ENCODE peak calls at places on chromosomes 3 and 15, in six cellular contexts. W, L, T, I, F and S are unnamed samples.

GRCh38 chr3:61094608-61095007 is 156.6 kb downstream of the FHIT start:
- DNase-seq in L (no peak), W (no peak), T (no peak), I (no peak), F (no peak), S (no peak)

GRCh38 chr15:49982586-49982985 is 136.4 kb downstream of the ATP8B4 start:
- DNase-seq in L (no peak), F (no peak), T (no peak), W (no peak), I (no peak), S (no peak)

GRCh38 chr3:27089641-27090040 is 279.5 kb downstream of the NEK10 start:
- DNase-seq in L (no peak), W (no peak), T (no peak), I (no peak), F (no peak), S (no peak)

GRCh38 chr15:69357773-69358765 is 56.1 kb upstream of the KIF23 start:
- DNase-seq in L (no peak), I (peak; percentile 76), F (no peak), W (no peak), T (peak; percentile 24), S (no peak)

GRCh38 chr3:100480111-100480510 is 12.3 kb upstream of the TMEM45A start:
- DNase-seq in T (no peak), W (no peak), F (no peak), L (no peak), I (no peak), S (no peak)

GRCh38 chr3:141959531-141959920 is 83.1 kb downstream of the ATP1B3 start:
- DNase-seq in T (no peak), F (no peak), W (no peak), L (no peak), I (peak; percentile 15), S (no peak)

GRCh38 chr3:16884084-16884747 is 539 bp upstream of the PLCL2 start:
- DNase-seq in W (peak; percentile 86), F (peak; percentile 95), T (peak; percentile 70), L (no peak), I (no peak), S (no peak)

GRCh38 chr3:186596568-186597287 is 16.1 kb upstream of the AHSG start:
- DNase-seq in F (no peak), L (no peak), I (no peak), T (no peak), W (no peak), S (no peak)

GRCh38 chr3:24829011-24829581 is 334.4 kb upstream of the THRB start:
- DNase-seq in T (peak; percentile 55), W (no peak), L (no peak), F (peak; percentile 93), I (no peak), S (peak; percentile 76)

GRCh38 chr3:70748593-70748992 is 436.2 kb upstream of the MDFIC2 start:
- DNase-seq in I (no peak), T (no peak), W (no peak), L (no peak), F (no peak), S (no peak)

GRCh38 chr15:64683378-64683777 is 92.0 kb downstream of the RBPMS2 start:
- DNase-seq in T (no peak), L (no peak), F (no peak), W (no peak), I (no peak), S (no peak)

GRCh38 chr3:39941941-39942340 is 132.5 kb downstream of the MYRIP start:
- DNase-seq in T (no peak), F (no peak), L (no peak), I (peak; percentile 27), W (no peak), S (no peak)

GRCh38 chr15:77858677-77859490 is 218.6 kb downstream of the TBC1D2B start:
- DNase-seq in L (no peak), W (no peak), F (no peak), T (peak; percentile 33), I (no peak), S (no peak)

GRCh38 chr3:78204977-78205376 is 1165.1 kb downstream of the ROBO2 start:
- DNase-seq in W (no peak), F (no peak), T (no peak), L (no peak), I (peak; percentile 3), S (no peak)

GRCh38 chr3:62574499-62574898 is 201.1 kb upstream of the FEZF2 start:
- DNase-seq in I (no peak), L (no peak), W (no peak), F (no peak), T (no peak), S (no peak)

GRCh38 chr3:111610189-111610588 is 15.0 kb upstream of the ZBED2 start:
- DNase-seq in I (no peak), T (no peak), F (no peak), W (no peak), L (peak; percentile 48), S (no peak)

GRCh38 chr3:171813897-171814460 is 3.7 kb upstream of the PLD1 start:
- DNase-seq in L (peak; percentile 83), T (no peak), W (no peak), F (no peak), I (no peak), S (no peak)

GRCh38 chr3:149717391-149718056 is 34.8 kb downstream of the COMMD2 start:
- DNase-seq in L (no peak), W (no peak), F (peak; percentile 61), T (peak; percentile 45), I (peak; percentile 51), S (peak; percentile 57)

GRCh38 chr3:173857154-173857553 is 459.6 kb downstream of the NLGN1 start:
- DNase-seq in F (no peak), I (no peak), W (no peak), L (no peak), T (no peak), S (no peak)

DNA sequence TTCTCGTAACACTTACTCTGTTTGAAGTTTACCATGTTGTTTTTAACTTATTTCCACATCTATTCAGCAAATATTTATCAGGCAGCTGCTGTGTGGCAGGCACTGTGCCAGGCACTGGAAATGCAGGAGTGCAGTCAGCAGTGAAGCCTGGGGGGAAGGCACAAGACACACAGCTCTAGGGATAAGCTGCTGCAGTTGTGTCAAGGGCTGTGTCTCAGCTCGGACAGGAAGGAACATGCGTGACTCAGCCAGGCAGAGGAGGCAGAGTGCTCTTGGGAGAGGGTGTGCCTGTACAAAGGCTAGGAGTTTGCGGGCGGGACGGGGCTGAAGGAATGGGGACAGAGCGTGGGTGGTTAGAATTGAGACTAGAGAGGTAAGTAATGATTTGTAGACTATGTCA is 24.7 kb downstream of the LYSMD4 start:
- DNase-seq in F (no peak), T (no peak), L (no peak), I (no peak), W (no peak), S (no peak)
- TF ChIP-seq TAF1 in F (no peak), T (no peak), L (no peak), I (no peak), W (no peak), S (no peak)

GRCh38 chr3:197333901-197334639 is 35.7 kb upstream of the DLG1 start:
- DNase-seq in W (no peak), L (no peak), I (no peak), F (no peak), T (no peak), S (no peak)
- TF ChIP-seq TAF1 in W (no peak), L (no peak), I (no peak), F (no peak), T (no peak), S (no peak)

DNA sequence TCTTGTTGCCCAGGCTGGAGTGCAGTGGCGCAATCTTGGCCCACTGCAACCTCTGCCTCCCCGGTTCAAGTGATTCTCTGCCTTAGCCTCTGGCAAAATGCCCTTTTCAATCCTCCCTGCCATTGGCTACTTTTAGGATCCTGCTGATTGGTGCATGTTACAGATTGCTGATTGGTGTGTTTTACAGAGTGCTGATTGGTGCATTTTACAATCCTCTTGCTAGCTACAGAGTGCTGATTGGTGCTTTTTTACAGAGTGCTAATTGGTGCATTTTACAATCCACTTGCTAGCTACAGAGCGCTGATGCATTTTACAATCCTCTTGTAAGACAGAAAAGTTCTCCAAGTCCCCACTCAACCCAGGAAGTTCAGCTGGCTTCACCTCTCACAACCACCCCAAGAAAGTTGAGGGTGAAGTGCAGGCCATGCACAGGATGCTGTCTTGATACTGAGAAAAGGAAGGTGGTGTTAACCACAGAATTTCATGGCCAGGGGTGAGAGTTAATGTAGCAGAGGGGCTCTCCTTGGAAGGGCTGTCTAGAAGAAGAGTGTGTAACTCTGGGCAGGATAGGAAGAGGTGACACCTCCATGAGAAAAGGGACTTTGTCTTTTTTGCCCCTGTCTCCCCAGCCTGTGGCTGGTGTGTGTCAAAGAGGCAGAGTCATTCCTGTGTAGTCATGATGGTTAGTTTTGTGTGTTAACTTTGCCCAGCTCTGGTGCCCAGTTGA is 145.9 kb downstream of the APBA2 start:
- DNase-seq in F (no peak), I (no peak), T (no peak), W (no peak), L (no peak), S (no peak)
- TF ChIP-seq TAF1 in F (no peak), I (no peak), T (no peak), W (no peak), L (no peak), S (no peak)

DNA sequence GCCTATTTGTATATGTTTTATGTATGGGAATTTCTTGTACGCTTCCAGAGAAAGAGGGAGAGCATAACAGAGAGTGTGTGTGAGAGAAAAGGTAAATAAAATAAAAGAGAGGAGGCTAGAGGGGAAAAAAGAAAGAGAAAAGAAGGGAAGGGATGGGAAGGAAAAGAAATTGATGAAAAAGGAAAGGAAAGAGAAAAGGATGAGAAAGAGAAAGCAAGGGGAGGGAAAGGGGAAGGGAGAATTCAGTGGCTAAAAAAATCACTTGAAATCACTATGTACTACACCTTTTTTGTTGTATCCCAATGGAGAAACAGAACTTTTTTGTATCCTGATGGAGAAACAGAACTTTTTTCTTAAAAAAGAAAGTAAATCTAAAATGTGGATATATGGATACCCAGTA is 165.5 kb upstream of the MBNL1 start:
- DNase-seq in I (no peak), T (no peak), W (no peak), L (no peak), F (no peak), S (no peak)
- TF ChIP-seq TAF1 in I (no peak), T (no peak), W (no peak), L (no peak), F (no peak), S (no peak)

GRCh38 chr3:44128057-44128775 is 113.5 kb upstream of the TOPAZ1 start:
- DNase-seq in F (no peak), T (no peak), I (no peak), W (no peak), L (no peak), S (peak; percentile 52)
- TF ChIP-seq TAF1 in F (no peak), T (no peak), I (no peak), W (no peak), L (no peak), S (no peak)

DNA sequence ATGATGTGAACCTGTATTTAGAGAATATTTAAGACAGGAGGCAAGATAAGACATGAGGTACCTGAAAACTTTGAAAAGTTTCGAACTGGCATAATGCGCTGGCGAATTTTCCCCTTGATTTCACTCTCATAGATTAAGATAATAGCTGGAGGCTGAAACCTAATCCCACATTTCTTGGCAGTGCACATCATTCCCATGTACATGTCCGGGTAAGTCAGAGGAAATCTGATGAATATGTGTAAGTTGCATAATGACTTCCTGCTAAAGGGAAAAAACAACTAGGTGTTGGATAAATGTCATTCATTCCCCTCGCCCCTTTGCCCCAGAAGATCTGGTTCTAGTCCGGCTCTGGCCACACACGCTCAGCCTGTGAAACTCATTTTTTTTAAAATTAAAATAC is 3.6 kb downstream of the CEP19 start:
- DNase-seq in I (no peak), L (no peak), T (no peak), W (no peak), F (no peak), S (no peak)
- TF ChIP-seq TAF1 in I (no peak), L (no peak), T (no peak), W (no peak), F (no peak), S (no peak)